ENCODE peak calls at places on chromosome 1, in ten cellular contexts. T is caudate nucleus; D is stimulated activated CD8-positive, alpha-beta memory T cell treated with anti-CD3 and anti-CD28 coated beads, Interleukin-4, amount 100 ng/mL, for 1 hour; S is HS-27A; C is EL; K is sigmoid colon; R is GM20000; J is stimulated activated naive CD8-positive, alpha-beta T cell treated with anti-CD3 and anti-CD28 coated beads, Interleukin-15, amount 100 ng/mL, for 72 hours; Z is glutamatergic neuron; B is HepG2. O is an unnamed sample.

GRCh38 chr1:230682274-230682673 is 31.6 kb downstream of the AGT start:
- DNase-seq in K (no peak), D (no peak), Z (no peak), R (no peak), J (no peak), T (no peak), B (no peak), C (no peak), S (no peak), O (no peak)

GRCh38 chr1:205817988-205818387 is 5.0 kb upstream of the SLC41A1 start:
- DNase-seq in Z (no peak), K (no peak), S (no peak), C (no peak), B (no peak), D (no peak), T (no peak), R (no peak), J (no peak), O (no peak)

GRCh38 chr1:216630532-216630931 is 92.7 kb downstream of the ESRRG start:
- DNase-seq in R (no peak), C (no peak), K (no peak), S (no peak), D (no peak), B (no peak), J (no peak), T (no peak), Z (no peak), O (no peak)

GRCh38 chr1:156670791-156671190 is 6.4 kb downstream of the NES start:
- DNase-seq in R (no peak), J (no peak), S (no peak), T (no peak), D (no peak), K (no peak), C (no peak), Z (no peak), B (no peak), O (no peak)

GRCh38 chr1:226863446-226863845 is 7.0 kb upstream of the PSEN2 start:
- DNase-seq in T (no peak), Z (no peak), D (no peak), S (no peak), C (peak), K (no peak), J (no peak), R (no peak), B (no peak), O (no peak)

GRCh38 chr1:10632691-10633090 is 157.9 kb downstream of the PEX14 start:
- DNase-seq in D (no peak), J (no peak), K (peak), T (no peak), C (no peak), S (no peak), R (no peak), B (no peak), Z (peak), O (no peak)

GRCh38 chr1:179042700-179043099 is 17.0 kb downstream of the FAM20B start:
- DNase-seq in R (no peak), D (no peak), S (no peak), Z (no peak), K (no peak), T (no peak), C (no peak), J (no peak), B (no peak), O (no peak)

GRCh38 chr1:74952786-74953185 is 181.4 kb upstream of the LHX8 start:
- DNase-seq in S (no peak), Z (no peak), D (no peak), C (no peak), T (no peak), J (no peak), B (no peak), K (no peak), R (no peak), O (no peak)

GRCh38 chr1:44276901-44277300 is 63.6 kb downstream of the DMAP1 start:
- DNase-seq in K (no peak), T (no peak), J (no peak), R (no peak), D (no peak), C (no peak), S (no peak), Z (no peak), B (no peak), O (no peak)